ENCODE peak calls at places on chromosomes 6 and 20, in five cellular contexts. M is A549, H is SK-N-SH, X is K562, N is GM12878. F is an unnamed sample.

GRCh38 chr20:63957690-63958441 is 1.6 kb upstream of the UCKL1 start:
- DNase-seq in X (peak), H (no peak), N (no peak), M (peak), F (peak)

GRCh38 chr20:54167909-54168872 is 5.6 kb downstream of the CYP24A1 start:
- DNase-seq in X (no peak), M (peak), H (no peak), N (no peak), F (peak)

GRCh38 chr20:13265941-13266340 is 44.9 kb downstream of the ISM1 start:
- DNase-seq in X (no peak), M (no peak), N (no peak), H (no peak), F (no peak)

GRCh38 chr6:140956567-140957306 is 1176.0 kb upstream of the GJE1 start:
- DNase-seq in N (no peak), M (no peak), H (no peak), X (no peak), F (peak)

GRCh38 chr6:75149253-75149652 is 56.6 kb downstream of the COL12A1 start:
- DNase-seq in N (no peak), M (no peak), X (no peak), H (no peak), F (peak)

GRCh38 chr6:52514514-52514913 is 62.3 kb downstream of the TRAM2 start:
- DNase-seq in X (no peak), M (peak), N (no peak), H (no peak), F (peak)

GRCh38 chr6:6713660-6714446 is 125.3 kb downstream of the LY86 start:
- DNase-seq in H (peak), N (no peak), X (no peak), M (peak), F (peak)

GRCh38 chr20:33444797-33445560 is 1.4 kb upstream of the SNTA1 start:
- DNase-seq in M (peak), N (no peak), H (no peak), X (no peak), F (no peak)

GRCh38 chr6:108874470-108875160 is 26.4 kb downstream of the ARMC2 start:
- DNase-seq in N (peak), X (no peak), H (no peak), M (no peak), F (peak)

GRCh38 chr6:12196326-12196936 is 93.7 kb upstream of the EDN1 start:
- DNase-seq in X (no peak), N (no peak), M (no peak), H (no peak), F (peak)

GRCh38 chr6:90263653-90264052 is 33.0 kb downstream of the BACH2 start:
- DNase-seq in M (no peak), H (no peak), X (no peak), N (no peak), F (peak)

GRCh38 chr6:10999994-11000393 is 44.1 kb downstream of the ELOVL2 start:
- DNase-seq in H (no peak), N (no peak), M (no peak), X (no peak), F (peak)

GRCh38 chr20:15599961-15600360 is 973.3 kb downstream of the KIF16B start:
- DNase-seq in N (no peak), X (no peak), M (no peak), H (no peak), F (no peak)

GRCh38 chr6:42552380-42552779 is 11.4 kb upstream of the UBR2 start:
- DNase-seq in X (no peak), M (no peak), N (no peak), H (no peak), F (no peak)

GRCh38 chr6:42551202-42551601 is 12.6 kb upstream of the UBR2 start:
- DNase-seq in N (no peak), M (no peak), H (no peak), X (no peak), F (peak)

GRCh38 chr6:42550277-42550676 is 13.6 kb upstream of the UBR2 start:
- DNase-seq in M (no peak), X (no peak), N (no peak), H (no peak), F (no peak)

GRCh38 chr6:42556462-42556861 is 7.4 kb upstream of the UBR2 start:
- DNase-seq in M (no peak), N (no peak), X (no peak), H (no peak), F (no peak)

DNA sequence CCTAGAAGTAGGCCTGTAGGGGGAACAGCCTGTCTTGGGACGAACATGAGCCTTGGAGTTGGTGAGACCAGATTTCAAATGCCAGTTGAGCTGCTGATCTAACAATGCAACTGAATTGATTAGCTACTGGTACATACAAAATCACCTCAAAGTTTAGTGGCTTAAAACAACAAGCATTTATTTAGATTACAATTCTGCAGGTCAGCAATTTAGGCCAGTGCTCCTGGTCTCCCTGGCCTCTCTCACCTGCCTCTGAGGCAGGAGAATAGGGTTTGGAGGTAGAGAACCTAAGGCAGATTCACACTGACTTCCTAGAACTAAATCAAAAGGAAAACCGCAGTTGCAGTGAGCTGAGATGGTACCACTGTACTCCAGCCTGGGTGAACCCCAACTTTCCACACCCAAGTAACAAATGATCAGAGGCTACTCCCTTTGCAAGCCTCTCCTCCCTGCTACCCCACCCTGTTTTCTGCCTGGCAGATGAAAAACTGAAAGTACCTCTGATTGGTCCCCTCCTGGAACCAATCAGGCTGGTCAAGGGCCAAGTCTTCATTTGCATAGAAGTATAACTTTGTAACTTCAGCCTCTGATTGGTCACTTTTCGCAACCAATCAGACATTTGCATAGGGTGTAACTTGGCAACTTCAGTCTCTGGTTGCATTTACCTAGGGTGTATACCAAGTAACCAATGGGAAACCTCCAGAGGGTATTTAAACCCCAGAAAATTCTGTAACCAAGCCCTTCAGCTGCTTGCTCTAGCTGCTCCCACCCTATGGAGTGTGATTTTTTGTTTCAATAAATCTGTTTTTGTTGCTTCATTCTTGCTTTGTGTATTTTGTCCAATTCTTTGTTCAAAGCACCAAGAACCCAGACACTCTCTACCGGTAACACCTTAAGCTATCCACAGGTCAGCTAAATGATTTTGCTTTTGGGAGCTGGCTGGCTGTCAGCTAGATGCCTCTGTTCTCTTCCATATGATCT is 8.1 kb upstream of the UBR2 start:
- DNase-seq in H (no peak), X (no peak), M (peak), N (no peak), F (peak)
- TF ChIP-seq RCOR1 in H (no peak), X (no peak), M (no peak), N (no peak), F (no peak)

DNA sequence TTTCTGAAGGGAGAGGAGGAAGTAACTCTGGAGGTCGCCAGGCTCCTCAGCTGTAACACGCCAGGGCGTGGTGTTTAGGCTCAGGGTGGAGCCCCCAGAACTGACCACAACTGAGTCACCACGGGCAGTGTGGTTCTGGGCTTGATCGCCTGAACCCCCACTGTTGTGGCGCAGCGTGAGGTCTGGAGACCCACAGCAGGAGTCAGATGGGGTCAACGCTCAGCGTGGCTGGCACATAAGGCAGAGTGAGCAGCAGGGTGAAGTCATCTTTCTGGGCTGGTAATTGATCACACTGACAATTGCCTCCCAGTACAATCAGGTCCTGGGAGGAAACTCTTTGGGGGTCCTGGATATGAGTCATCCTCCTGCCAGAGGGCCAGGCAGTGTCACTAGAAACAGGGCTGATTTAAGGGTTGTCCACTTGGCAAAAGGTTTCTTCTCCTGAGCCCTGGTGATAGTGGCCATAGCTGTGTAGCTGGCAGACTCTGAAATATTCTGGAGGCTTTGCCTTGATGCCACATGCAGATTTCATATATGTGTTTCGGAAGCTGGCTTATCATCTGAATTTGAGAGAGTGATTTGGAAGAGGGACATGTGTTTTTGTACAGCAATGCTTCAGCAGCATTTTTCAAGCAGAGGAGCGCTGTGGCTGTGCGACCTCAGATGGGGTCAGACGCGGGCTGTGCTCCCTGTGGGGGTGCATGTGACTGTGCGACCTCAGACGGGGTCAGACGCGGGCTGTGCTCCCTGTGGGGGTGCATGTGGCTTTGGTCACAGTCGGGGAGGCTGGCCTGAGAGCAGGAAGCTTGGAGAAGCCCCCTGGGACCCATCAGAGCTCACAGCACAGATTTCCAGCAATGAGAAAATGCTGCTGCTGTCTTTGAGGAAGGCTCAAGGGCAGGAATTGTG is 50.0 kb downstream of the SYNJ2 start:
- DNase-seq in M (peak), X (peak), H (peak), N (no peak), F (peak)
- TF ChIP-seq RFX5 in M (no peak), X (no peak), H (no peak), N (no peak), F (no peak)

GRCh38 chr6:168607272-168608112 is 166.5 kb downstream of the SMOC2 start:
- DNase-seq in M (no peak), X (no peak), N (no peak), H (no peak), F (no peak)
- TF ChIP-seq RCOR1 in M (no peak), X (no peak), N (no peak), H (no peak), F (no peak)

GRCh38 chr20:16806061-16806460 is 57.9 kb downstream of the OTOR start:
- DNase-seq in N (no peak), X (no peak), M (no peak), H (no peak), F (no peak)
- TF ChIP-seq RFX5 in N (no peak), X (no peak), M (no peak), H (no peak), F (no peak)

GRCh38 chr6:149845549-149845948 is 18.6 kb downstream of the LRP11 start:
- DNase-seq in M (no peak), H (no peak), X (no peak), N (no peak), F (no peak)

GRCh38 chr6:149847943-149848267 is 16.3 kb downstream of the LRP11 start:
- DNase-seq in N (no peak), H (no peak), M (no peak), X (no peak), F (no peak)

GRCh38 chr6:149844480-149844879 is 19.7 kb downstream of the LRP11 start:
- DNase-seq in H (no peak), M (no peak), N (no peak), X (no peak), F (no peak)

GRCh38 chr6:149843051-149843633 is 21.0 kb downstream of the LRP11 start:
- DNase-seq in N (no peak), H (no peak), M (no peak), X (no peak), F (no peak)

DNA sequence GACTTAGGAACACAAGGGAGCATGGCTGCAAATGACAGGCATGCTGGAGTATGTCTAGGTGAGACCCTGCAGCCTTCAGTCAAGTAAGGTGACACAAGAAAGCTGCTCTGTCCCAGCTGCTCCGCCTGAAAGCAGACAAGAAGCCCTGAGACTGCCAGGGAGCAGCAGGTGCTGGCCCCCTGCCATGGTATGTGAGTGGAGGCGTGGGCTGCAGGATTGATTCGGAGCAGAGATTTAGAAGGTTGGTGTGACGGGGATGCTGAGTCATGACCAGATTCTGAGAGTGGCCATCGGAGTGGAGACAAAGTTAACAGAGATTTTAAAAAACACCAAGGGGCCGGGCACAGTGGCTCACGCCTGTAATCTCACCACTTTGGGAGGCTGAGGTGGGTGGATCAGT is 17.8 kb downstream of the LRP11 start:
- DNase-seq in M (peak), N (no peak), H (no peak), X (peak), F (peak)
- TF ChIP-seq RCOR1 in M (no peak), N (no peak), H (no peak), X (peak), F (peak)

GRCh38 chr6:137866914-137867684 is at the start of gene TNFAIP3:
- DNase-seq in N (peak), M (peak), X (peak), H (peak), F (peak)
- TF ChIP-seq RFX5 in N (no peak), M (no peak), X (no peak), H (no peak), F (no peak)

GRCh38 chr6:157432861-157433260 is 51.9 kb downstream of the ZDHHC14 start:
- DNase-seq in H (no peak), M (no peak), X (no peak), N (no peak), F (no peak)
- TF ChIP-seq RCOR1 in H (no peak), M (no peak), X (no peak), N (no peak), F (no peak)

GRCh38 chr20:19928379-19929360 is 88.5 kb upstream of the NAA20 start:
- DNase-seq in H (no peak), M (no peak), N (no peak), X (no peak), F (no peak)
- TF ChIP-seq RFX5 in H (no peak), M (no peak), N (no peak), X (no peak), F (no peak)

GRCh38 chr6:71168233-71168765 is 120.3 kb upstream of the OGFRL1 start:
- DNase-seq in N (no peak), H (no peak), M (no peak), X (no peak), F (no peak)
- TF ChIP-seq RCOR1 in N (no peak), H (no peak), M (no peak), X (no peak), F (no peak)